ENCODE peak calls at places on chromosomes 2 and 18, in nine cellular contexts. H is sigmoid colon, L is colonic mucosa, X is thyroid gland, R is psoas muscle, O is BE2C, B is heart right ventricle, D is PC-3, U is fibroblast of villous mesenchyme. I is an unnamed sample.

GRCh38 chr2:196935421-196935820 is 8.9 kb upstream of the PGAP1 start:
- DNase-seq in L (no peak), H (no peak), U (no peak), X (no peak), O (no peak), D (no peak), B (no peak), R (no peak), I (no peak)

GRCh38 chr2:112803691-112804521 is 19.6 kb upstream of the IL1A start:
- DNase-seq in H (no peak), O (no peak), D (peak; percentile 96), R (no peak), X (no peak), B (no peak), L (no peak), U (peak; percentile 46), I (peak; percentile 41)

GRCh38 chr2:162258169-162258568 is 14.9 kb upstream of the FAP start:
- DNase-seq in U (no peak), B (no peak), D (no peak), L (no peak), O (no peak), R (no peak), X (no peak), H (no peak), I (no peak)

GRCh38 chr2:184154438-184154837 is 443.9 kb upstream of the ZNF804A start:
- DNase-seq in R (no peak), D (peak; percentile 24), L (no peak), X (no peak), B (no peak), H (no peak), U (peak; percentile 1), O (no peak), I (peak; percentile 1)

GRCh38 chr18:35938158-35938557 is 34.3 kb upstream of the RMP24 start:
- DNase-seq in D (peak; percentile 61), O (no peak), U (no peak), X (no peak), B (no peak), H (no peak), R (no peak), L (no peak), I (peak; percentile 11)

GRCh38 chr2:233072838-233073237 is 12.7 kb downstream of the INPP5D start:
- DNase-seq in U (no peak), X (no peak), B (no peak), R (no peak), L (no peak), H (no peak), O (no peak), D (no peak), I (no peak)

GRCh38 chr2:113105047-113105446 is 22.4 kb upstream of the IL1RN start:
- DNase-seq in H (no peak), B (no peak), X (no peak), O (no peak), D (no peak), L (no peak), R (no peak), U (peak; percentile 11), I (peak; percentile 14)

GRCh38 chr2:12110074-12110473 is 363.6 kb downstream of the LPIN1 start:
- DNase-seq in X (no peak), O (no peak), H (no peak), U (no peak), D (no peak), B (no peak), L (no peak), R (no peak), I (no peak)

GRCh38 chr18:8673276-8674209 is 31.8 kb upstream of the MTCL1 start:
- DNase-seq in B (no peak), R (no peak), L (no peak), D (peak; percentile 81), X (no peak), U (no peak), O (no peak), H (no peak), I (no peak)

GRCh38 chr2:156116113-156116512 is 216.4 kb downstream of the NR4A2 start:
- DNase-seq in X (no peak), O (no peak), B (no peak), R (no peak), H (no peak), L (no peak), D (no peak), U (no peak), I (no peak)

GRCh38 chr18:57627488-57627887 is 5.9 kb upstream of the NARS1 start:
- DNase-seq in U (no peak), H (no peak), D (peak; percentile 19), L (no peak), O (no peak), X (no peak), R (no peak), B (no peak), I (peak; percentile 63)

GRCh38 chr18:21865043-21865442 is 124.5 kb downstream of the MIB1 start:
- DNase-seq in D (no peak), B (no peak), O (no peak), L (no peak), H (no peak), X (no peak), R (no peak), U (no peak), I (no peak)

GRCh38 chr2:47520302-47520630 is 117.3 kb downstream of the MSH2 start:
- DNase-seq in O (no peak), X (no peak), R (no peak), H (no peak), L (no peak), D (no peak), U (no peak), B (no peak), I (no peak)

GRCh38 chr2:109052922-109053321 is 63.9 kb upstream of the EDAR start:
- DNase-seq in X (no peak), D (no peak), U (no peak), L (peak; percentile 9), H (no peak), R (no peak), B (no peak), O (no peak), I (no peak)

GRCh38 chr2:239916205-239917127 is 108.7 kb downstream of the NDUFA10 start:
- DNase-seq in X (no peak), U (no peak), R (no peak), O (no peak), D (no peak), B (no peak), L (peak; percentile 12), H (no peak), I (no peak)

GRCh38 chr2:11697103-11697871 is 27.3 kb upstream of the NTSR2 start:
- DNase-seq in B (peak; percentile 46), R (peak; percentile 80), O (peak; percentile 84), D (peak; percentile 99), H (peak; percentile 84), X (peak; percentile 60), L (no peak), U (peak; percentile 57), I (peak; percentile 83)

GRCh38 chr2:43180901-43181300 is 45.5 kb downstream of the ZFP36L2 start:
- DNase-seq in L (no peak), R (no peak), B (no peak), H (no peak), D (peak; percentile 79), X (no peak), U (no peak), O (no peak), I (no peak)

GRCh38 chr18:40841473-40841872 is 1113.6 kb upstream of the PIK3C3 start:
- DNase-seq in L (no peak), B (no peak), R (no peak), H (no peak), U (peak; percentile 71), X (no peak), D (peak; percentile 45), O (no peak), I (peak; percentile 28)

GRCh38 chr18:36519358-36519757 is 221.8 kb downstream of the FHOD3 start:
- DNase-seq in B (no peak), H (no peak), O (no peak), L (no peak), D (peak; percentile 7), R (no peak), X (no peak), U (no peak), I (peak; percentile 22)

DNA sequence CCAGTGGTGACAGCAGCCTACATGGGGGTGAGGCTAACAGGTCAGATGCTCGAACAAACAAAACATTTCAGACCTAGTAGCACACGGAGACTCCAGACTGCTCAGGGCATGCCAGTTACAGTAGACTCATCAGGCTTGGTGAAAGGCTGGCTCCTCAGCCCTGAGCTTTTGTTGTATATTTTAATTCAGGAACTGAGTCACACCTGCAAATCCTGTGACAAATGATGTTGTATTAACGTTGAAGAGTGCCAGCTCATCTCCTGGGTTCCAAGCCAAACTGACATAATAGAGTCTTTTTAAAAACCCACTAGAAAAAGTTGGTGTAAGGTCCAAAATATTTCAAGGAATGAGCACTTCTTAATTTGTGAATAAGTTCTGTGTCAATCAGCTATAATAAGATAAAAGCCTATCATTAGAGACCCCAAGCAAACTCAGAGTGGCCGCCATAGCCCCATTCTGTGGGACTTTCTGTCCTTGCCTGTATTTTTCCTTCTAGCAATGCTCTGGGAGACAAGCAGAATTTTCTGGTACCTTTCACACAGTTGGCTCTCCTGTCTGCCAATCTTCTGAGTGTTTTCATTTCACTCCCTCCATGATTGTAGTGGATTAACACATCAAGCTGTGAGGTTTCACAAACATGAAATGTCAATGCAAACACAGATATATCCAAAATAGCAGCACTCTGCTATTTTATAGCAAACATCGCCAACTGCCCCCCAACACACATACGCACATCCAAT is 65.1 kb downstream of the C1D start:
- DNase-seq in R (no peak), O (no peak), L (no peak), X (no peak), D (peak; percentile 94), U (no peak), H (no peak), B (no peak), I (peak; percentile 91)
- H3K4me3 ChIP-seq in R (no peak overlapping the region), O (no peak overlapping the region), L (no peak overlapping the region), X (no peak overlapping the region), D (peak overlapping the region; percentile 42), U (no peak overlapping the region), H (no peak overlapping the region), B (no peak overlapping the region), I (no peak overlapping the region)

GRCh38 chr2:130289780-130290179 is 52.9 kb upstream of the IMP4 start:
- DNase-seq in U (no peak), L (no peak), X (no peak), O (no peak), R (no peak), B (no peak), H (no peak), D (peak; percentile 54), I (no peak)
- TF ChIP-seq CTCF in U (no peak), L (no peak), X (no peak), O (no peak), R (no peak), B (no peak), H (no peak), D (no peak), I (no peak)

GRCh38 chr2:206443735-206444527 is 599 bp downstream of the ADAM23 start:
- DNase-seq in O (peak; percentile 64), L (no peak), U (peak; percentile 8), X (no peak), H (no peak), B (peak; percentile 29), D (peak; percentile 10), R (peak; percentile 26), I (peak; percentile 71)
- H3K4me3 ChIP-seq in O (peak overlapping the region; percentile 84), L (peak overlapping the region; percentile 20), U (peak overlapping the region; percentile 56), X (no peak overlapping the region), H (peak overlapping the region; percentile 52), B (peak overlapping the region; percentile 73), D (peak overlapping the region; percentile 64), R (peak overlapping the region; percentile 79), I (peak overlapping the region; percentile 52)

DNA sequence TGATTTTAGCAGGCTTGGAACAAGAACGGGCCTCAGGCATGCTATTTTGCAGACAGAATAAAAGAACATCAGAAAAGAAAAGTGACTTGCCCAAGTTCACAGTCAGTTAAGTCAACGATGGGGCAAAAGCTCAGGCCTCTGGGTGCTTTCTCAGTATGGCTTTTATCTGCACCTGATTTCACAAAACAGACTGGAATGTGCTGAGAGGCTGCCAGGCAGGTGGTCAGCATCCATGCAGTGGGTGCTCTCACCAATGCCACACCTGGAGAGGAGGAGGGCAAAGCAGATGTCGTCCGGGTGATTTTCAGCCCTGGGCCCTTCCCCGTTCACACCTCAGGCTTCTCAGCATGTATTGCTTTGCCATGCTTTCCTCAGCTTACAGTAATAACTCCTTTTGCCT is 854.6 kb downstream of the RNF144A start:
- DNase-seq in D (no peak), B (no peak), H (no peak), R (no peak), X (no peak), O (no peak), U (no peak), L (no peak), I (no peak)
- TF ChIP-seq CTCF in D (no peak), B (no peak), H (no peak), R (no peak), X (no peak), O (no peak), U (no peak), L (no peak), I (no peak)

I was measured in foreskin fibroblast.